ENCODE peak calls at places on chromosomes 4 and X, in four cellular contexts. C, P, A and Q are unnamed samples.

GRCh38 chr4:39526283-39526682 is 956 bp downstream of the UGDH start:
- DNase-seq in C (no peak), P (no peak), A (no peak), Q (peak; percentile 8)

GRCh38 chrX:47802589-47802988 is 34.1 kb upstream of the ZNF81 start:
- DNase-seq in C (no peak), P (peak; percentile 8), A (no peak), Q (no peak)

GRCh38 chr4:75786938-75787337 is 62.6 kb downstream of the USO1 start:
- DNase-seq in C (no peak), P (no peak), A (no peak), Q (no peak)

GRCh38 chr4:110106946-110107325 is 91.5 kb downstream of the ELOVL6 start:
- DNase-seq in C (no peak), P (peak; percentile 85), A (no peak), Q (peak; percentile 80)

GRCh38 chr4:32215277-32215676 is 1495.1 kb downstream of the PCDH7 start:
- DNase-seq in C (no peak), P (no peak), A (no peak), Q (no peak)

GRCh38 chr4:77203380-77204197 is 46.6 kb downstream of the CCNG2 start:
- DNase-seq in C (peak; percentile 77), P (peak; percentile 82), A (peak; percentile 80), Q (peak; percentile 81)

GRCh38 chrX:49995021-49995731 is 72.8 kb downstream of the CLCN5 start:
- DNase-seq in C (no peak), P (peak; percentile 77), A (no peak), Q (peak; percentile 74)

GRCh38 chr4:113760852-113761681 is 471 bp downstream of the CAMK2D start:
- DNase-seq in C (peak; percentile 54), P (peak; percentile 71), A (peak; percentile 36), Q (peak; percentile 91)

GRCh38 chr4:1231637-1232360 is 17.1 kb downstream of the CTBP1 start:
- DNase-seq in C (no peak), P (no peak), A (no peak), Q (no peak)

GRCh38 chr4:81756973-81757372 is 285.3 kb upstream of the RASGEF1B start:
- DNase-seq in C (no peak), P (no peak), A (no peak), Q (no peak)

GRCh38 chrX:16457239-16457638 is 192.7 kb upstream of the S100G start:
- DNase-seq in C (no peak), P (no peak), A (no peak), Q (no peak)

GRCh38 chr4:184261246-184261645 is 43.6 kb upstream of the ENPP6 start:
- DNase-seq in C (no peak), P (no peak), A (no peak), Q (no peak)

GRCh38 chrX:8647176-8647575 is 84.8 kb downstream of the ANOS1 start:
- DNase-seq in C (no peak), P (no peak), A (no peak), Q (no peak)

GRCh38 chr4:94507281-94507680 is 55.5 kb downstream of the PDLIM5 start:
- DNase-seq in C (no peak), P (no peak), A (no peak), Q (no peak)

GRCh38 chr4:30770049-30770549 is 49.9 kb downstream of the PCDH7 start:
- DNase-seq in C (no peak), P (peak; percentile 41), A (no peak), Q (peak; percentile 66)

GRCh38 chr4:38455092-38455855 is 208.7 kb upstream of the KLF3 start:
- DNase-seq in C (no peak), P (no peak), A (no peak), Q (no peak)

GRCh38 chrX:275476-275966 is 5.7 kb upstream of the PLCXD1 start:
- DNase-seq in C (no peak), P (no peak), A (no peak), Q (no peak)

GRCh38 chrX:19225906-19226305 is 103.6 kb upstream of the ADGRG2 start:
- DNase-seq in C (peak; percentile 39), P (peak; percentile 1), A (no peak), Q (no peak)

GRCh38 chrX:108186811-108187210 is 95.2 kb downstream of the ATG4A start:
- DNase-seq in C (no peak), P (peak; percentile 87), A (no peak), Q (peak; percentile 75)

GRCh38 chr4:5125326-5125725 is 74.0 kb downstream of the STK32B start:
- DNase-seq in C (no peak), P (no peak), A (no peak), Q (no peak)

GRCh38 chrX:74536142-74537010 is 78.0 kb downstream of the RLIM start:
- DNase-seq in C (peak; percentile 69), P (peak; percentile 83), A (no peak), Q (peak; percentile 83)

GRCh38 chr4:1830234-1830633 is 25.7 kb downstream of the LETM1 start:
- DNase-seq in C (no peak), P (no peak), A (no peak), Q (no peak)

GRCh38 chr4:99404595-99405287 is 30.4 kb downstream of the ADH7 start:
- DNase-seq in C (no peak), P (peak; percentile 95), A (no peak), Q (peak; percentile 58)

GRCh38 chr4:94574616-94575015 is 122.9 kb downstream of the PDLIM5 start:
- DNase-seq in C (no peak), P (peak; percentile 24), A (no peak), Q (no peak)

GRCh38 chrX:79182616-79183015 is 38.1 kb downstream of the GPR174 start:
- DNase-seq in C (no peak), P (no peak), A (no peak), Q (no peak)

GRCh38 chr4:1300466-1301455 is 11.1 kb downstream of the MAEA start:
- DNase-seq in C (no peak), P (peak; percentile 76), A (no peak), Q (peak; percentile 86)

GRCh38 chr4:46441116-46441859 is 51.4 kb upstream of the GABRA2 start:
- DNase-seq in C (no peak), P (peak; percentile 94), A (no peak), Q (peak; percentile 81)

GRCh38 chr4:186201535-186202230 is 10.3 kb downstream of the CYP4V2 start:
- DNase-seq in C (peak; percentile 74), P (peak; percentile 40), A (peak; percentile 9), Q (peak; percentile 17)

GRCh38 chrX:119692241-119693031 is 532 bp downstream of the SEPTIN6 start:
- DNase-seq in C (peak; percentile 34), P (peak; percentile 48), A (no peak), Q (peak; percentile 54)

DNA sequence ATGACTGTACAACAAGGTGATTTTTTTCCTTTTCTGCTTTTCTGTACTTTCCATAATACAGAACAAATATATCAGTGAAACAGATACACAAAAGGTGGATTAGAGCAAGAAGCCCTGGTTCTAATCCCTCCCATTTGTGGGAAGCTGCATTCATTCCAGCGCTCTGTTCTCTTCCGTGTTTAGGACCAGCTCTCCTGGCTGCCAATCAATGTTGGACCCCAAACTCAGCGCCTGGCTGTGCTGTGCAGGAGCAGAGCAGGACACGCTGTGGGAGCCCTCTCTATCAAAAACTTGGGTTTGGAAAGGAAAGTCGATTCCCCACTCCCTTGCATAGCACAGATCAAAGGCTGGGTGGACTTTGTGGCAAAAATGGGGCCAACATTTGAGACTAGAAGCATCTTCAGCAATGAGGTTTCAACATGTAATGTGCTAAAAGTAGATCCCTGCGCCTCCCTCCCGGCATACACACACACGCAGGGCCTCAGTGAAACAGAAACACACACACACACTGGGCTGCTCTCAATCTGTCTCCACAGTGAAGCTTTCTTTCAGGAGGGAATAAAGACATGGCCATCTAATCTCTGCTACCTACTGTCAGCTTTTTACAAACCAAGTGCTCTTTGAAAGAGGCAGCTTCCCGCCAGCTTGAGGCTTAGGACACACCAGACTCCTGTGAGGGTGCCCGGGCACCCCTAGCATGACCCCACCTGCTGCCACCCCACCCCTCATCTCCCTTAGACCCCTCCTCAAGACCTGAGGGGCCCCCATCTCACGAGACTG is 12.2 kb downstream of the WDR1 start:
- DNase-seq in C (no peak), P (no peak), A (no peak), Q (peak; percentile 23)
- H3K79me1 ChIP-seq in C (peaks cover 9% of the 10 kb centered on the region), P (no peaks in the 10 kb centered on the region), A (peaks cover 11% of the 10 kb centered on the region), Q (no peaks in the 10 kb centered on the region)

DNA sequence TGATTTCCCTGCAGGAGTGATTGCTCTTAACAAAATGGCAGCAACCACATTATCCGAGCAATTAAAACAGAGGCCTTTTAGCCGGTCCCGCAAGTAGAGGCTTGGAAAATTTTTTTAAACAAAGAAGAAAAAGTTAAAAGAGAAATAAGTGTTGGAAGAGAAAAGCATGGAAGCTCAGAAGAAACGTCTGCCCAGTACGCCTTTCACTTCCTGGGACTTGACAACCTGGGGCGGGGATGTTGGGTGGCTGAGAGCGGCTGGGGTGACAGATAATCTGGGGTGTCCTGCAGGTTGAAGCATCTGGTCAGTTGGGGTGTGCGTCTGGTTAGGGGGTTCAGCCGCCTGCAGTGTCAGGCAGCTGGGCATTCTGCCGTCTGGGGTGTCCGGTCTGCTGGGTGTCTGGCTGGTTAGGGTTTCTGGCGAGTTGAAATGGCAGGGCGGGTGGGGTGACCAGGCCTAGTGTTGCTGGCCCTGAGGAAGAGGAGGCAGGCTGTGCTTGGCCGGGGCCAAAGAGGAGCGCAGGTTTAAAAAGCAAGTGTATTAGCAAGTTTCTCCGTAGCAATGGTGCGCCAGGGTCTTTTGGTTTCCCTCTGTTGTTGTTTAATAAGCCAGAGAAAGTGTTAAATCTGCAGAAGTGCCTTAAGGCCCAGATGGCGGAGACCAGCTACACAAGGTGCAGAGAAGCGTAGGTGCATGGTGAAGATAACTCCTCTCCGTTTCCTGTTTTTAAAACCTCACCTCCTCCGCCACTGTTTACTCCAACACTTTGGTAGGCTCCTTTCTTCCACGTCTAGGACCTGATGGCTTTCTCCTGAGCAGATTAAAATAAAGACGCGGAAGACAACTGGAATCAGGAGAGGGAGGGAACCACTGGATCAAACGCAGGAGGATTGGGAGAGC is 5.6 kb downstream of the HAND2 start:
- DNase-seq in C (peak; percentile 31), P (no peak), A (no peak), Q (peak; percentile 71)
- H3K79me1 ChIP-seq in C (no peaks in the 10 kb centered on the region), P (no peaks in the 10 kb centered on the region), A (no peaks in the 10 kb centered on the region), Q (no peaks in the 10 kb centered on the region)

DNA sequence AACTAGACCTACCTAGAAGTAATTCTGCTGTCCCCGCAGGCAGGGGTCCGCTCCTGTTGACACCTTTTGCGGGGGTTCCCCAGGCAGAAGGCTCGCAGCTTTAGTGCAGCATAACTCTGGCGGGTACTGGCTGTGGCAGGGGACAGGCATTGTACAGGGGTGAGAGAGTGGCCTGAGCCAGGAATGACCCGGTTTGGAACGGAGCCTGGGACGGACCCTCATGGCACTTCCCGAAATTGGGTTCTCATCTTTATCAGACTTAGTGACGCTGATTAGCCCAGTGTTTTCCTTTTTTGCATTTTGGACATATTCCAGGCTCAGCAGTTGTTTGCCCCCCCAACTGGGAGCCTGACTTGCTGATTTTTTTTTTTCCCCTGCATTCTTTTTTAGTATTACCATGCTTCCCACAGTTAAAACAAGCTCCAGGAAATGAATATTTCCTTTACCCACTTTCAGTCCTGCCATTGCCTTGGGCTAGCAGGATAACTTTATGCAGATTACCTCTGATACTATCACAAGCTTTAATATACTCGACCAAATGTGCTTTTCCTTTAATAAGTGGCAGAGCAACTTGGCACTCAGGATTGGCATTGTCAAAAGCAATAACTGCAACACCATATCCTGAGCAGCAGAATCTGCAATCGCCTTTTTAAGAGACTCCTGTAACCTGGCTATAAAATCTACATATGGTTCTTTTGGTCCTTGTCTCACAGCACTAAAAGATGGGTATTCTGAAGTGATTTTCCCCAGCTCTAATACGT is 55.9 kb upstream of the WDR1 start:
- DNase-seq in C (no peak), P (no peak), A (no peak), Q (no peak)
- H3K79me1 ChIP-seq in C (no peaks in the 10 kb centered on the region), P (no peaks in the 10 kb centered on the region), A (no peaks in the 10 kb centered on the region), Q (no peaks in the 10 kb centered on the region)

DNA sequence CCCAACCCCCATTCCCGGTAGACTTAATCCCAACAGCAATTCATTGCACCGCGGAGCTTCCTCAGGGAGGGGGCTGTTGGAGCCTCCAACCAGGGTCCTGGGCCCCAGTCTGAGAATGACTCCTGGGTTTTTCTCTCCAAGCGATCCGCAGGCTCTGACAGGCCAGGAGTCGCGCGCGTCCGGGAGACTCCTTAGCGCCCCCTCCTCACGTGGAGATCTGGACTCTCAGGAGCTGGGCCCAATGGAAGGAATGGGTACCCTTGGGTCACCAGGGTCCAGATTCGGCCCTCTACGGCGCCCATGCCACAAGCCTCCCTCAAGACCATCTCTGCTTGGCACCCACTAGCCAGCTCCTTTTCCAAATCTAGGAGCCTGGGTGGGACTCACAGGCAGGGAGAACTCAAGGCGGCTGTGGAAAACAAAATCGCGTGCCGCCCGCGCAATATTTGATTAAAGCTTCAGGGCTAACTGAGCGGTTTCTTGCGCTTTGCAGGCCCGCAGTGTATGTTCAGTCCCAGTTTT is 7.1 kb downstream of the HAND2 start:
- DNase-seq in C (no peak), P (no peak), A (no peak), Q (peak; percentile 81)
- H3K79me1 ChIP-seq in C (no peaks in the 10 kb centered on the region), P (no peaks in the 10 kb centered on the region), A (no peaks in the 10 kb centered on the region), Q (no peaks in the 10 kb centered on the region)